ENCODE peak calls at places on chromosomes 6 and 20, in six cellular contexts. D, R, L, F, O and M are unnamed samples.

GRCh38 chr6:43359831-43360230 is 9.6 kb downstream of the ZNF318 start:
- DNase-seq in L (no peak), O (no peak), D (no peak), F (no peak), R (no peak), M (no peak)

GRCh38 chr6:78629154-78629721 is 238.1 kb upstream of the IRAK1BP1 start:
- DNase-seq in D (no peak), F (no peak), L (peak; percentile 15), O (no peak), R (no peak), M (no peak)

GRCh38 chr6:12431023-12431422 is 140.9 kb downstream of the EDN1 start:
- DNase-seq in R (no peak), F (no peak), L (no peak), O (no peak), D (no peak), M (no peak)

GRCh38 chr6:20540683-20541082 is 6.4 kb downstream of the CDKAL1 start:
- DNase-seq in F (no peak), D (no peak), R (no peak), L (no peak), O (no peak), M (no peak)

GRCh38 chr20:20664795-20665194 is 47.6 kb downstream of the RALGAPA2 start:
- DNase-seq in O (peak; percentile 18), L (no peak), D (peak; percentile 5), R (peak; percentile 36), F (no peak), M (no peak)

GRCh38 chr6:97111243-97111642 is 171.8 kb downstream of the MMS22L start:
- DNase-seq in L (no peak), F (no peak), O (no peak), D (no peak), R (no peak), M (no peak)

GRCh38 chr20:33770005-33770404 is 38.2 kb downstream of the ZNF341 start:
- DNase-seq in L (no peak), F (no peak), R (no peak), D (no peak), O (no peak), M (no peak)

GRCh38 chr6:105793132-105793531 is 293.0 kb upstream of the PRDM1 start:
- DNase-seq in R (no peak), L (no peak), D (no peak), F (no peak), O (no peak), M (no peak)

GRCh38 chr20:18166241-18166881 is 28.7 kb downstream of the KAT14 start:
- DNase-seq in R (no peak), L (no peak), F (no peak), O (no peak), D (no peak), M (no peak)

GRCh38 chr6:47131773-47132172 is 89.6 kb upstream of the ADGRF1 start:
- DNase-seq in R (no peak), O (no peak), D (no peak), L (no peak), F (no peak), M (no peak)

GRCh38 chr6:54085526-54085925 is 25.7 kb upstream of the MLIP start:
- DNase-seq in L (peak; percentile 49), F (peak; percentile 48), D (no peak), O (peak; percentile 14), R (no peak), M (no peak)

GRCh38 chr6:24991748-24992467 is 56.1 kb upstream of the RIPOR2 start:
- DNase-seq in R (peak; percentile 70), D (peak; percentile 45), O (peak; percentile 39), L (no peak), F (no peak), M (peak; percentile 36)

GRCh38 chr6:37134622-37135191 is 35.2 kb upstream of the PIM1 start:
- DNase-seq in D (no peak), O (no peak), R (peak; percentile 71), L (peak; percentile 94), F (peak; percentile 94), M (no peak)

GRCh38 chr6:2914318-2914660 is 11.2 kb upstream of the SERPINB9 start:
- DNase-seq in F (no peak), O (no peak), R (no peak), L (no peak), D (no peak), M (no peak)

GRCh38 chr20:43926691-43927090 is 12.0 kb downstream of the TOX2 start:
- DNase-seq in L (no peak), R (no peak), D (no peak), O (no peak), F (no peak), M (no peak)

GRCh38 chr6:128097019-128097418 is 196.2 kb upstream of the THEMIS start:
- DNase-seq in O (no peak), F (no peak), R (no peak), D (no peak), L (no peak), M (no peak)

GRCh38 chr6:35166160-35166919 is 25.2 kb upstream of the TCP11 start:
- DNase-seq in F (no peak), O (no peak), D (no peak), R (no peak), L (no peak), M (no peak)

GRCh38 chr6:150764638-150765456 is 100.7 kb upstream of the MTHFD1L start:
- DNase-seq in F (no peak), L (no peak), R (no peak), O (no peak), D (no peak), M (no peak)

GRCh38 chr6:155130161-155130853 is 133.5 kb upstream of the CLDN20 start:
- DNase-seq in O (no peak), L (no peak), R (no peak), D (no peak), F (no peak), M (no peak)

GRCh38 chr6:143449082-143449481 is 1.4 kb downstream of the ADAT2 start:
- DNase-seq in D (no peak), R (no peak), O (no peak), F (no peak), L (no peak), M (no peak)

GRCh38 chr6:2560903-2561698 is 189.6 kb downstream of the MYLK4 start:
- DNase-seq in F (no peak), D (no peak), L (no peak), R (no peak), O (no peak), M (no peak)

GRCh38 chr6:157873735-157874344 is 50.8 kb downstream of the SNX9 start:
- DNase-seq in F (peak; percentile 18), O (peak; percentile 63), L (peak; percentile 41), D (peak; percentile 78), R (peak; percentile 78), M (peak; percentile 65)

GRCh38 chr6:81814365-81815109 is 62.1 kb upstream of the TENT5A start:
- DNase-seq in D (no peak), R (no peak), F (no peak), O (no peak), L (peak; percentile 64), M (no peak)

GRCh38 chr6:106746660-106747059 is 117.3 kb downstream of the QRSL1 start:
- DNase-seq in D (no peak), O (no peak), L (peak; percentile 40), F (peak; percentile 53), R (peak; percentile 60), M (no peak)

GRCh38 chr20:60057123-60057865 is 99.1 kb downstream of the CDH26 start:
- DNase-seq in R (peak; percentile 83), D (peak; percentile 73), L (peak; percentile 64), O (peak; percentile 56), F (no peak), M (peak; percentile 67)

GRCh38 chr20:52975024-52975732 is 3.0 kb downstream of the TSHZ2 start:
- DNase-seq in R (no peak), L (no peak), F (no peak), D (no peak), O (no peak), M (no peak)

GRCh38 chr6:145086197-145086596 is 649.1 kb downstream of the EPM2A start:
- DNase-seq in R (no peak), O (peak; percentile 8), D (no peak), F (no peak), L (no peak), M (no peak)

GRCh38 chr6:159982726-159983506 is 14.0 kb downstream of the IGF2R start:
- DNase-seq in F (no peak), O (no peak), R (no peak), D (no peak), L (no peak), M (no peak)

GRCh38 chr6:120604510-120604909 is 729.8 kb downstream of the TBC1D32 start:
- DNase-seq in R (no peak), O (no peak), D (no peak), L (no peak), F (no peak), M (no peak)

GRCh38 chr20:21808863-21809664 is 103.6 kb downstream of the PAX1 start:
- DNase-seq in L (no peak), R (peak; percentile 73), O (peak; percentile 18), F (no peak), D (peak; percentile 79), M (peak; percentile 74)

GRCh38 chr6:48135352-48136084 is 24.5 kb upstream of the PTCHD4 start:
- DNase-seq in O (no peak), L (peak; percentile 47), D (no peak), R (peak; percentile 13), F (no peak), M (no peak)

GRCh38 chr6:11714116-11714797 is 64.3 kb downstream of the ADTRP start:
- DNase-seq in F (no peak), D (no peak), O (no peak), R (no peak), L (no peak), M (no peak)

GRCh38 chr6:52725530-52726192 is 37.6 kb downstream of the GSTA2 start:
- DNase-seq in R (peak; percentile 71), L (no peak), O (no peak), D (no peak), F (no peak), M (no peak)

GRCh38 chr20:42026599-42026998 is 408.4 kb upstream of the CHD6 start:
- DNase-seq in F (no peak), R (no peak), D (no peak), L (no peak), O (no peak), M (no peak)

GRCh38 chr20:42024653-42025052 is 406.5 kb upstream of the CHD6 start:
- DNase-seq in O (no peak), F (no peak), R (peak; percentile 43), L (no peak), D (peak; percentile 76), M (peak; percentile 34)

GRCh38 chr20:42027746-42028268 is 409.6 kb upstream of the CHD6 start:
- DNase-seq in D (no peak), L (no peak), O (no peak), R (no peak), F (no peak), M (no peak)
- TF ChIP-seq CTCF in D (no peak), L (no peak), O (no peak), R (peak; percentile 16), F (no peak), M (peak; percentile 34)

GRCh38 chr6:113190170-113190569 is 667.0 kb upstream of the MARCKS start:
- DNase-seq in O (no peak), F (no peak), D (no peak), L (no peak), R (no peak), M (no peak)
- TF ChIP-seq CTCF in O (peak; percentile 11), F (no peak), D (no peak), L (no peak), R (peak; percentile 14), M (no peak)

GRCh38 chr20:50191566-50192363 is 1.1 kb downstream of the CEBPB start:
- DNase-seq in L (no peak), R (peak; percentile 77), O (peak; percentile 51), D (peak; percentile 75), F (no peak), M (peak; percentile 63)
- TF ChIP-seq CTCF in L (no peak), R (peak; percentile 29), O (no peak), D (no peak), F (peak; percentile 25), M (peak; percentile 72)

GRCh38 chr6:116139917-116140316 is 14.0 kb upstream of the COL10A1 start:
- DNase-seq in L (no peak), F (no peak), O (no peak), R (peak; percentile 16), D (no peak), M (no peak)
- TF ChIP-seq CTCF in L (no peak), F (no peak), O (no peak), R (peak; percentile 13), D (no peak), M (no peak)